ENCODE peak calls at places on chromosomes 5 and 9, in nine cellular contexts. D is stimulated activated CD4-positive, alpha-beta T cell treated with anti-CD3 and anti-CD28 coated beads, TNF-alpha, amount 100 ng/mL, for 24 hours; R is islet precursor cell; G is adipocyte; W is NCI-H1694; A is gastrocnemius medialis; O is left ventricle myocardium superior; L is activated CD4-positive, alpha-beta T cell treated with anti-CD3 and anti-CD28 coated beads, Interleukin-2, amount 10 ng/mL, durations not matched to agents 24 days and 14 days; Y is mucosa of gallbladder. B is an unnamed sample.

GRCh38 chr9:134852906-134853654 is 27.5 kb upstream of the FCN2 start:
- DNase-seq in W (no peak), Y (no peak), L (no peak), G (no peak), O (no peak), A (no peak), D (no peak), R (peak), B (no peak)

GRCh38 chr5:45335346-45335745 is 360.8 kb downstream of the HCN1 start:
- DNase-seq in R (no peak), W (no peak), O (no peak), A (no peak), L (no peak), D (no peak), G (no peak), Y (no peak), B (no peak)

GRCh38 chr5:132011561-132012384 is at the start of gene ACSL6:
- DNase-seq in R (peak), Y (no peak), A (peak), O (peak), G (peak), L (peak), D (peak), W (no peak), B (no peak)

GRCh38 chr5:149154629-149155028 is 13.3 kb downstream of the ABLIM3 start:
- DNase-seq in L (no peak), G (no peak), Y (no peak), D (no peak), O (no peak), W (no peak), A (no peak), R (no peak), B (no peak)

GRCh38 chr9:129412814-129413536 is 207.9 kb downstream of the C9orf50 start:
- DNase-seq in D (peak), G (peak), L (peak), W (no peak), R (peak), Y (peak), A (peak), O (peak), B (peak)

GRCh38 chr5:150159741-150160179 is 4.1 kb upstream of the PDGFRB start:
- DNase-seq in D (no peak), A (no peak), G (peak), O (peak), W (no peak), R (peak), Y (no peak), L (no peak), B (peak)

GRCh38 chr5:43563321-43563720 is 6.4 kb upstream of the PAIP1 start:
- DNase-seq in D (no peak), W (no peak), A (no peak), Y (no peak), R (no peak), G (peak), O (no peak), L (no peak), B (no peak)

GRCh38 chr5:124372457-124372856 is 374.0 kb downstream of the ZNF608 start:
- DNase-seq in G (peak), R (peak), L (no peak), W (no peak), A (no peak), D (no peak), O (no peak), Y (no peak), B (peak)

GRCh38 chr5:159178978-159179377 is 30.4 kb downstream of the RNF145 start:
- DNase-seq in W (no peak), O (no peak), L (no peak), R (no peak), Y (no peak), D (peak), A (no peak), G (peak), B (no peak)

GRCh38 chr5:149841844-149842793 is 102.5 kb downstream of the PDE6A start:
- DNase-seq in A (no peak), R (no peak), Y (no peak), O (no peak), L (no peak), D (no peak), W (no peak), G (no peak), B (no peak)

GRCh38 chr5:148297695-148298094 is 14.5 kb upstream of the SPINK7 start:
- DNase-seq in W (no peak), D (no peak), R (peak), G (no peak), Y (no peak), L (no peak), A (no peak), O (no peak), B (peak)

GRCh38 chr9:109310486-109310901 is 10.4 kb downstream of the EPB41L4B start:
- DNase-seq in L (no peak), O (no peak), R (no peak), Y (peak), G (no peak), W (no peak), A (peak), D (no peak), B (no peak)

GRCh38 chr5:172935096-172935495 is 24.1 kb upstream of the RPL26L1 start:
- DNase-seq in W (no peak), R (no peak), Y (no peak), L (no peak), O (no peak), G (no peak), A (no peak), D (no peak), B (no peak)

GRCh38 chr9:82022121-82022520 is 33.5 kb downstream of the SPATA31D1 start:
- DNase-seq in D (no peak), R (no peak), L (no peak), G (peak), A (no peak), Y (no peak), W (no peak), O (no peak), B (no peak)

GRCh38 chr5:180284161-180284560 is 7.7 kb downstream of the MAPK9 start:
- DNase-seq in R (no peak), W (no peak), L (no peak), D (no peak), Y (no peak), G (no peak), A (no peak), O (no peak), B (peak)

GRCh38 chr5:136743052-136743451 is 377.7 kb upstream of the TRPC7 start:
- DNase-seq in L (no peak), D (no peak), Y (no peak), R (no peak), W (no peak), G (no peak), O (no peak), A (no peak), B (no peak)

B was measured in ELF-1.